ENCODE peak calls at places on chromosomes 6 and 20, in four cellular contexts. Y, R, V and Q are unnamed samples.

GRCh38 chr20:63025534-63026331 is 19.0 kb upstream of the BHLHE23 start:
- DNase-seq in Y (peak), R (peak), V (no peak), Q (no peak)

GRCh38 chr6:26107935-26108334 is 20.7 kb downstream of the HFE start:
- DNase-seq in Y (no peak), R (no peak), V (no peak), Q (no peak)

GRCh38 chr20:13545755-13546154 is 93.0 kb downstream of the TASP1 start:
- DNase-seq in Y (no peak), R (no peak), V (no peak), Q (no peak)

GRCh38 chr6:166393535-166393823 is 10.7 kb upstream of the MPC1 start:
- DNase-seq in Y (no peak), R (no peak), V (no peak), Q (no peak)

GRCh38 chr6:44678252-44678935 is 290.9 kb downstream of the CDC5L start:
- DNase-seq in Y (no peak), R (no peak), V (no peak), Q (no peak)

GRCh38 chr6:8556370-8557018 is 121.1 kb upstream of the SLC35B3 start:
- DNase-seq in Y (no peak), R (no peak), V (no peak), Q (no peak)

GRCh38 chr20:11755071-11755881 is 162.4 kb upstream of the BTBD3 start:
- DNase-seq in Y (no peak), R (no peak), V (no peak), Q (no peak)

GRCh38 chr20:31682352-31682751 is 40.3 kb downstream of the BCL2L1 start:
- DNase-seq in Y (no peak), R (no peak), V (no peak), Q (no peak)

GRCh38 chr6:163705923-163706322 is 291.4 kb downstream of the QKI start:
- DNase-seq in Y (no peak), R (no peak), V (no peak), Q (no peak)

GRCh38 chr6:148524509-148524908 is 181.9 kb downstream of the SASH1 start:
- DNase-seq in Y (no peak), R (no peak), V (peak), Q (no peak)

GRCh38 chr20:58688838-58689237 is 3.8 kb upstream of the NPEPL1 start:
- DNase-seq in Y (no peak), R (no peak), V (no peak), Q (no peak)

GRCh38 chr6:143673638-143674037 is 4.1 kb upstream of the PHACTR2 start:
- DNase-seq in Y (no peak), R (no peak), V (no peak), Q (no peak)

GRCh38 chr6:6581014-6581413 is 7.5 kb upstream of the LY86 start:
- DNase-seq in Y (no peak), R (no peak), V (no peak), Q (no peak)

GRCh38 chr20:59668926-59669325 is 64.6 kb downstream of the PHACTR3 start:
- DNase-seq in Y (no peak), R (no peak), V (no peak), Q (no peak)

GRCh38 chr6:30364591-30364990 is 19.6 kb downstream of the RPP21 start:
- DNase-seq in Y (peak), R (no peak), V (no peak), Q (no peak)

GRCh38 chr20:6489361-6490154 is 277.9 kb upstream of the BMP2 start:
- DNase-seq in Y (no peak), R (no peak), V (no peak), Q (no peak)

GRCh38 chr6:140064371-140064770 is 689.9 kb upstream of the CITED2 start:
- DNase-seq in Y (no peak), R (no peak), V (no peak), Q (no peak)